ENCODE peak calls at places on chromosomes 13 and 19, in eight cellular contexts. One of them, this sample, is unnamed.

GRCh38 chr19:19040417-19040816 is 7.0 kb downstream of the ARMC6 start:
- DNase-seq in heart left ventricle: peak
- DNase-seq in A673: no peak
- DNase-seq in Peyer's patch: no peak
- DNase-seq in mucosa of descending colon: no peak
- DNase-seq in testis: peak
- DNase-seq in cardiac muscle cell: no peak
- DNase-seq in mammary epithelial cell: no peak
- DNase-seq in this sample: no peak

GRCh38 chr13:109671919-109672318 is 114.5 kb downstream of the IRS2 start:
- DNase-seq in mammary epithelial cell: no peak
- DNase-seq in cardiac muscle cell: no peak
- DNase-seq in mucosa of descending colon: no peak
- DNase-seq in testis: no peak
- DNase-seq in Peyer's patch: no peak
- DNase-seq in heart left ventricle: no peak
- DNase-seq in A673: no peak
- DNase-seq in this sample: no peak

GRCh38 chr19:33429891-33430673 is 56.6 kb downstream of the CEBPG start:
- DNase-seq in heart left ventricle: no peak
- DNase-seq in mucosa of descending colon: peak
- DNase-seq in Peyer's patch: no peak
- DNase-seq in testis: no peak
- DNase-seq in A673: no peak
- DNase-seq in cardiac muscle cell: no peak
- DNase-seq in mammary epithelial cell: no peak
- DNase-seq in this sample: no peak

GRCh38 chr13:42454749-42455148 is 119.2 kb upstream of the TNFSF11 start:
- DNase-seq in Peyer's patch: no peak
- DNase-seq in mucosa of descending colon: no peak
- DNase-seq in A673: no peak
- DNase-seq in heart left ventricle: no peak
- DNase-seq in testis: no peak
- DNase-seq in cardiac muscle cell: no peak
- DNase-seq in mammary epithelial cell: no peak
- DNase-seq in this sample: no peak

GRCh38 chr13:114067886-114068722 is 64.3 kb downstream of the RASA3 start:
- DNase-seq in heart left ventricle: peak
- DNase-seq in mammary epithelial cell: no peak
- DNase-seq in cardiac muscle cell: no peak
- DNase-seq in A673: no peak
- DNase-seq in mucosa of descending colon: peak
- DNase-seq in Peyer's patch: peak
- DNase-seq in testis: no peak
- DNase-seq in this sample: peak

GRCh38 chr19:32178841-32179410 is 166.5 kb upstream of the ZNF507 start:
- DNase-seq in A673: no peak
- DNase-seq in mammary epithelial cell: no peak
- DNase-seq in testis: no peak
- DNase-seq in Peyer's patch: no peak
- DNase-seq in mucosa of descending colon: no peak
- DNase-seq in heart left ventricle: no peak
- DNase-seq in cardiac muscle cell: no peak
- DNase-seq in this sample: no peak

GRCh38 chr13:33108620-33109019 is 92.4 kb downstream of the KL start:
- DNase-seq in cardiac muscle cell: no peak
- DNase-seq in A673: no peak
- DNase-seq in mucosa of descending colon: no peak
- DNase-seq in Peyer's patch: no peak
- DNase-seq in heart left ventricle: no peak
- DNase-seq in testis: no peak
- DNase-seq in mammary epithelial cell: no peak
- DNase-seq in this sample: no peak

GRCh38 chr19:35142531-35143230 is 374 bp upstream of the FXYD7 start:
- DNase-seq in Peyer's patch: peak
- DNase-seq in A673: peak
- DNase-seq in mammary epithelial cell: no peak
- DNase-seq in testis: peak
- DNase-seq in heart left ventricle: no peak
- DNase-seq in mucosa of descending colon: peak
- DNase-seq in cardiac muscle cell: peak
- DNase-seq in this sample: no peak

GRCh38 chr19:38669532-38669931 is 22.1 kb downstream of the ACTN4 start:
- DNase-seq in A673: no peak
- DNase-seq in cardiac muscle cell: no peak
- DNase-seq in mammary epithelial cell: no peak
- DNase-seq in Peyer's patch: no peak
- DNase-seq in mucosa of descending colon: peak
- DNase-seq in heart left ventricle: no peak
- DNase-seq in testis: no peak
- DNase-seq in this sample: no peak

GRCh38 chr19:37654525-37654832 is 786 bp downstream of the ZFP30 start:
- DNase-seq in cardiac muscle cell: peak
- DNase-seq in mucosa of descending colon: no peak
- DNase-seq in testis: no peak
- DNase-seq in A673: peak
- DNase-seq in Peyer's patch: no peak
- DNase-seq in mammary epithelial cell: peak
- DNase-seq in heart left ventricle: no peak
- DNase-seq in this sample: no peak

GRCh38 chr13:29905845-29906244 is 55.4 kb upstream of the UBL3 start:
- DNase-seq in testis: peak
- DNase-seq in cardiac muscle cell: no peak
- DNase-seq in mucosa of descending colon: peak
- DNase-seq in heart left ventricle: no peak
- DNase-seq in Peyer's patch: no peak
- DNase-seq in A673: peak
- DNase-seq in mammary epithelial cell: peak
- DNase-seq in this sample: no peak

GRCh38 chr13:76982051-76982450 is 9.8 kb upstream of the CLN5 start:
- DNase-seq in A673: no peak
- DNase-seq in cardiac muscle cell: no peak
- DNase-seq in mammary epithelial cell: no peak
- DNase-seq in mucosa of descending colon: no peak
- DNase-seq in heart left ventricle: no peak
- DNase-seq in testis: no peak
- DNase-seq in Peyer's patch: no peak
- DNase-seq in this sample: no peak

GRCh38 chr13:85379433-85379832 is 419.8 kb downstream of the SLITRK6 start:
- DNase-seq in Peyer's patch: no peak
- DNase-seq in cardiac muscle cell: no peak
- DNase-seq in heart left ventricle: no peak
- DNase-seq in testis: no peak
- DNase-seq in mucosa of descending colon: no peak
- DNase-seq in mammary epithelial cell: no peak
- DNase-seq in A673: no peak
- DNase-seq in this sample: no peak

GRCh38 chr13:98717256-98717655 is 35.2 kb downstream of the SLC15A1 start:
- DNase-seq in Peyer's patch: no peak
- DNase-seq in A673: no peak
- DNase-seq in mucosa of descending colon: no peak
- DNase-seq in testis: no peak
- DNase-seq in mammary epithelial cell: no peak
- DNase-seq in cardiac muscle cell: no peak
- DNase-seq in heart left ventricle: no peak
- DNase-seq in this sample: no peak

GRCh38 chr19:30659638-30660037 is 287.5 kb downstream of the ZNF536 start:
- DNase-seq in cardiac muscle cell: no peak
- DNase-seq in Peyer's patch: no peak
- DNase-seq in heart left ventricle: no peak
- DNase-seq in A673: no peak
- DNase-seq in mammary epithelial cell: no peak
- DNase-seq in mucosa of descending colon: no peak
- DNase-seq in testis: no peak
- DNase-seq in this sample: no peak

GRCh38 chr13:45196091-45196490 is 4.8 kb downstream of the KCTD4 start:
- DNase-seq in mucosa of descending colon: no peak
- DNase-seq in Peyer's patch: no peak
- DNase-seq in cardiac muscle cell: no peak
- DNase-seq in testis: no peak
- DNase-seq in mammary epithelial cell: no peak
- DNase-seq in heart left ventricle: no peak
- DNase-seq in A673: no peak
- DNase-seq in this sample: no peak

GRCh38 chr19:46611791-46612190 is 10.7 kb downstream of the CALM3 start:
- DNase-seq in heart left ventricle: peak
- DNase-seq in mammary epithelial cell: no peak
- DNase-seq in testis: no peak
- DNase-seq in cardiac muscle cell: no peak
- DNase-seq in A673: no peak
- DNase-seq in Peyer's patch: no peak
- DNase-seq in mucosa of descending colon: peak
- DNase-seq in this sample: no peak

GRCh38 chr13:64928704-64929499 is 2301.2 kb downstream of the PCDH9 start:
- DNase-seq in mammary epithelial cell: peak
- DNase-seq in Peyer's patch: no peak
- DNase-seq in heart left ventricle: no peak
- DNase-seq in A673: peak
- DNase-seq in testis: no peak
- DNase-seq in mucosa of descending colon: no peak
- DNase-seq in cardiac muscle cell: no peak
- DNase-seq in this sample: no peak

GRCh38 chr19:7197760-7198696 is 96.2 kb downstream of the INSR start:
- DNase-seq in cardiac muscle cell: peak
- DNase-seq in mammary epithelial cell: peak
- DNase-seq in Peyer's patch: peak
- DNase-seq in A673: peak
- DNase-seq in mucosa of descending colon: peak
- DNase-seq in heart left ventricle: peak
- DNase-seq in testis: peak
- DNase-seq in this sample: peak

GRCh38 chr19:40596608-40597328 is 4.4 kb upstream of the LTBP4 start:
- DNase-seq in Peyer's patch: peak
- DNase-seq in heart left ventricle: peak
- DNase-seq in A673: no peak
- DNase-seq in cardiac muscle cell: peak
- DNase-seq in mucosa of descending colon: peak
- DNase-seq in mammary epithelial cell: no peak
- DNase-seq in testis: peak
- DNase-seq in this sample: no peak

GRCh38 chr13:25977216-25977615 is 74.6 kb downstream of the SHISA2 start:
- DNase-seq in A673: peak
- DNase-seq in mucosa of descending colon: no peak
- DNase-seq in cardiac muscle cell: peak
- DNase-seq in mammary epithelial cell: peak
- DNase-seq in Peyer's patch: no peak
- DNase-seq in heart left ventricle: no peak
- DNase-seq in testis: no peak
- DNase-seq in this sample: no peak

GRCh38 chr19:15320118-15320517 is 12.2 kb downstream of the BRD4 start:
- DNase-seq in testis: no peak
- DNase-seq in mucosa of descending colon: no peak
- DNase-seq in cardiac muscle cell: no peak
- DNase-seq in heart left ventricle: no peak
- DNase-seq in Peyer's patch: no peak
- DNase-seq in A673: no peak
- DNase-seq in mammary epithelial cell: no peak
- DNase-seq in this sample: no peak
- TF ChIP-seq CTCF in testis: no peak
- TF ChIP-seq CTCF in mucosa of descending colon: no peak
- TF ChIP-seq CTCF in cardiac muscle cell: no peak
- TF ChIP-seq CTCF in heart left ventricle: no peak
- TF ChIP-seq CTCF in Peyer's patch: no peak
- TF ChIP-seq CTCF in A673: no peak
- TF ChIP-seq CTCF in mammary epithelial cell: no peak
- TF ChIP-seq CTCF in this sample: no peak

GRCh38 chr13:50989476-50989875 is 79.9 kb downstream of the RNASEH2B start:
- DNase-seq in mucosa of descending colon: no peak
- DNase-seq in cardiac muscle cell: peak
- DNase-seq in mammary epithelial cell: no peak
- DNase-seq in Peyer's patch: no peak
- DNase-seq in heart left ventricle: no peak
- DNase-seq in testis: peak
- DNase-seq in A673: no peak
- DNase-seq in this sample: no peak
- H3K4me3 ChIP-seq in mucosa of descending colon: no peak
- H3K4me3 ChIP-seq in cardiac muscle cell: no peak
- H3K4me3 ChIP-seq in mammary epithelial cell: no peak
- H3K4me3 ChIP-seq in Peyer's patch: no peak
- H3K4me3 ChIP-seq in heart left ventricle: no peak
- H3K4me3 ChIP-seq in testis: no peak
- H3K4me3 ChIP-seq in A673: no peak
- H3K4me3 ChIP-seq in this sample: no peak

DNA sequence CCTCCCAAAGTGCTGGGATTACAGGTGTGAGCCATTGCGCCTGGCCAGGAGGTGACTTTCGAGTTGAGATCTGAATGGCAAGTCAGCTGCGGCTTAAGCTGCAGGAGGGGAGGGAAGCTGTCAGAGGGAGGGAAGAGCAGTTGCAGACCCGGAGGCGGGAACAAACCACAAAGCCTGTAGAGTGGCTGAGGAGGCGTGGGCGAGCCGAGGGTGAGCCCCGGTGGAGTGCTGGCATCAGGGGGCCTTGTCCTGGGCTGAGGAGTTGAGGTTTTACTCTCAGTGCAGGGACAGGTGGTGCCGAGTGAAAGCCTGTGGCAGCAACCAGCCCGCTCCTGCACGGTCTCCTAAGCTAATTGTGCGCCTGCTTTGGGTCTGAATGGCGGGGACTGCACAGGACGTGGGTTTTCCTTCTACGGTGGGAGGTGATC is 24.2 kb downstream of the PPP1R37 start:
- DNase-seq in cardiac muscle cell: peak
- DNase-seq in mammary epithelial cell: no peak
- DNase-seq in mucosa of descending colon: peak
- DNase-seq in testis: no peak
- DNase-seq in A673: peak
- DNase-seq in heart left ventricle: no peak
- DNase-seq in Peyer's patch: no peak
- DNase-seq in this sample: peak
- TF ChIP-seq CTCF in cardiac muscle cell: no peak
- TF ChIP-seq CTCF in mammary epithelial cell: no peak
- TF ChIP-seq CTCF in mucosa of descending colon: no peak
- TF ChIP-seq CTCF in testis: no peak
- TF ChIP-seq CTCF in A673: no peak
- TF ChIP-seq CTCF in heart left ventricle: no peak
- TF ChIP-seq CTCF in Peyer's patch: no peak
- TF ChIP-seq CTCF in this sample: no peak

DNA sequence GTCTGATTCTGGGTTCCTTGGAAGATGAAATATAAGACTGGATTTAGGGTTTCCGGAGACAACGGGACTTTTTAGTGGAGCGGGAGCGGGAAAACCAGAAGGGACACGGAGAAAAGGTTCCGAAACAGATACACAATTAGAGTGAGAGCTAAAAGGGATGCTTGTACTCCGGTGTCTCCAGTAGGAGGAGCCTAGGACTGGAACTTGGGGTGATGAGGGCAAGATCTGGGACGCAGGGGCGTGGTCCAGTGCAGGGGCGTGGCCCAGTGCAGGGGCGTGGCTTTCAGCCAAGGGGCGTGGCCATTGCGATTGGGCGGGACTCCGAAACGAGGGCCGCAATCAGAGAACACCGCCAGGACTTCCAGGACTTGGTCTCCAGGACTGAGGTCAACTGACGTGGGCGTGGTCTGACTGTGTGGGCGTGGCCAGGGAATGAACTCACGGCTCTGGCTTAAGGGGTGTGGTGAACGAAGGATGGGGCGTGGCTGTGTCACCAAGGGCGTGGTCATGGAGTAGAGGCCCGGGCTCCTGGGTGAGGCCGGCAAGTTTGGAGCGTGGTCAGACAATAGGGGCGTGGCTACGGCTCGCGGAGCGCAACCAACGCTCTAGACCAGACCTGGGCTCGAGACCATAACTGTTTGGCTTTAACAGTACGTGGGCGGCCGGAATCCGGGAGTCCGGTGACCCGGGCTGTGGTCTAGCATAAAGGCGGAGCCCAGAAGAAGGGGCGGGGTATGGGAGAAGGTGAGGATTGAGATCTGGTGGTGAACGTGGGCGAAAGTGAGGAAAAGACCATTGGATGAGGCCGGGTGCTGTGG is at the start of gene DKKL1:
- DNase-seq in mammary epithelial cell: peak
- DNase-seq in heart left ventricle: peak
- DNase-seq in testis: peak
- DNase-seq in mucosa of descending colon: peak
- DNase-seq in A673: peak
- DNase-seq in Peyer's patch: peak
- DNase-seq in cardiac muscle cell: peak
- DNase-seq in this sample: peak
- H3K4me3 ChIP-seq in mammary epithelial cell: peak
- H3K4me3 ChIP-seq in heart left ventricle: peak
- H3K4me3 ChIP-seq in testis: peak
- H3K4me3 ChIP-seq in mucosa of descending colon: no peak
- H3K4me3 ChIP-seq in A673: peak
- H3K4me3 ChIP-seq in Peyer's patch: peak
- H3K4me3 ChIP-seq in cardiac muscle cell: peak
- H3K4me3 ChIP-seq in this sample: peak